ENCODE peak calls at places on chromosomes 7 and 10, in eight cellular contexts. F is lung microvascular endothelial cell; D is RWPE1; N is activated naive CD4-positive, alpha-beta T cell; A is ovary; P is putamen; M is EL; J is activated CD4-positive, alpha-beta T cell treated with anti-CD3 and anti-CD28 coated beads for 48 hours. H is an unnamed sample.

GRCh38 chr10:653991-654646 is 35.3 kb downstream of the DIP2C start:
- DNase-seq in M (no peak), F (peak), A (peak), N (no peak), J (no peak), D (no peak), P (no peak), H (no peak)

GRCh38 chr7:139588632-139589031 is 65.1 kb downstream of the CLEC2L start:
- DNase-seq in F (no peak), J (no peak), N (no peak), A (peak), D (no peak), M (no peak), P (no peak), H (no peak)

GRCh38 chr7:53121374-53121773 is 85.9 kb downstream of the POM121L12 start:
- DNase-seq in A (no peak), D (no peak), N (no peak), F (no peak), J (no peak), P (no peak), M (no peak), H (no peak)

GRCh38 chr7:130884437-130885417 is 150.7 kb upstream of the KLF14 start:
- DNase-seq in A (no peak), F (no peak), J (no peak), N (no peak), P (peak), D (no peak), M (peak), H (no peak)

GRCh38 chr10:44981172-44982113 is 2.8 kb upstream of the DEPP1 start:
- DNase-seq in P (no peak), D (peak), N (no peak), A (peak), F (peak), M (peak), J (no peak), H (no peak)

GRCh38 chr7:123649956-123650355 is 5.7 kb upstream of the LMOD2 start:
- DNase-seq in F (peak), N (no peak), A (no peak), M (peak), P (no peak), J (no peak), D (peak), H (no peak)

GRCh38 chr10:93006435-93007039 is 54.1 kb upstream of the CYP26C1 start:
- DNase-seq in D (peak), P (no peak), A (no peak), N (no peak), J (no peak), F (peak), M (peak), H (no peak)

GRCh38 chr7:75916259-75916658 is 1.3 kb downstream of the POR start:
- DNase-seq in N (no peak), P (no peak), A (no peak), F (no peak), M (no peak), J (no peak), D (no peak), H (no peak)

GRCh38 chr10:80509403-80510161 is 28.1 kb upstream of the SH2D4B start:
- DNase-seq in P (no peak), F (peak), D (peak), N (no peak), M (peak), A (no peak), J (no peak), H (peak)

GRCh38 chr7:64626557-64626956 is 39.4 kb upstream of the ZNF107 start:
- DNase-seq in M (no peak), P (no peak), A (no peak), J (no peak), F (no peak), D (no peak), N (no peak), H (no peak)

GRCh38 chr7:136275794-136276193 is 298.6 kb upstream of the MTPN start:
- DNase-seq in N (no peak), D (no peak), A (no peak), M (peak), F (no peak), J (no peak), P (no peak), H (no peak)

GRCh38 chr7:136495081-136495480 is 373.4 kb upstream of the CHRM2 start:
- DNase-seq in J (no peak), P (no peak), A (no peak), N (no peak), F (no peak), M (no peak), D (no peak), H (no peak)

GRCh38 chr7:23093111-23093510 is 12.5 kb upstream of the KLHL7 start:
- DNase-seq in N (no peak), F (no peak), M (peak), J (no peak), A (no peak), P (no peak), D (no peak), H (no peak)

GRCh38 chr7:150787321-150788281 is 12.6 kb downstream of the TMEM176B start:
- DNase-seq in M (no peak), D (no peak), F (no peak), A (no peak), J (no peak), N (no peak), P (peak), H (no peak)

GRCh38 chr7:157211710-157212109 is 73.0 kb downstream of the UBE3C start:
- DNase-seq in A (no peak), J (no peak), F (no peak), N (no peak), M (peak), P (no peak), D (no peak), H (peak)

GRCh38 chr10:125158528-125159485 is 1.6 kb downstream of the CTBP2 start:
- DNase-seq in D (peak), A (peak), J (no peak), M (peak), P (peak), F (peak), N (no peak), H (peak)

GRCh38 chr10:124010563-124011131 is 82.8 kb downstream of the CHST15 start:
- DNase-seq in M (no peak), A (peak), F (peak), P (no peak), D (peak), J (no peak), N (no peak), H (no peak)

GRCh38 chr10:36171546-36171945 is 529.5 kb upstream of the FZD8 start:
- DNase-seq in M (no peak), N (no peak), A (no peak), P (no peak), J (no peak), F (no peak), D (no peak), H (no peak)

H was measured in adrenal gland.